ENCODE peak calls at places on chromosomes 6 and 20, in six cellular contexts. One of them, this sample, is unnamed.

GRCh38 chr6:148697895-148698440 is 48.9 kb upstream of the UST start:
- DNase-seq in suprapubic skin: no peak
- DNase-seq in fibroblast of the aortic adventitia: no peak
- DNase-seq in fibroblast of pulmonary artery: no peak
- DNase-seq in adrenal gland: no peak
- DNase-seq in IMR-90: no peak
- DNase-seq in this sample: no peak

GRCh38 chr6:10531513-10531912 is 10.4 kb downstream of the GCNT2 start:
- DNase-seq in suprapubic skin: no peak
- DNase-seq in fibroblast of the aortic adventitia: no peak
- DNase-seq in fibroblast of pulmonary artery: no peak
- DNase-seq in adrenal gland: no peak
- DNase-seq in IMR-90: no peak
- DNase-seq in this sample: no peak

GRCh38 chr6:154638369-154638768 is 94.8 kb upstream of the SCAF8 start:
- DNase-seq in suprapubic skin: no peak
- DNase-seq in fibroblast of the aortic adventitia: peak; percentile 44
- DNase-seq in fibroblast of pulmonary artery: peak; percentile 17
- DNase-seq in adrenal gland: no peak
- DNase-seq in IMR-90: peak; percentile 33
- DNase-seq in this sample: no peak

GRCh38 chr20:35122787-35123405 is 24.2 kb downstream of the EDEM2 start:
- DNase-seq in suprapubic skin: no peak
- DNase-seq in fibroblast of the aortic adventitia: no peak
- DNase-seq in fibroblast of pulmonary artery: peak; percentile 54
- DNase-seq in adrenal gland: no peak
- DNase-seq in IMR-90: no peak
- DNase-seq in this sample: no peak

GRCh38 chr6:12078014-12078413 is 65.9 kb downstream of the HIVEP1 start:
- DNase-seq in suprapubic skin: no peak
- DNase-seq in fibroblast of the aortic adventitia: no peak
- DNase-seq in fibroblast of pulmonary artery: no peak
- DNase-seq in adrenal gland: no peak
- DNase-seq in IMR-90: no peak
- DNase-seq in this sample: no peak

GRCh38 chr20:21820688-21821087 is 115.2 kb downstream of the PAX1 start:
- DNase-seq in suprapubic skin: no peak
- DNase-seq in fibroblast of the aortic adventitia: no peak
- DNase-seq in fibroblast of pulmonary artery: no peak
- DNase-seq in adrenal gland: no peak
- DNase-seq in IMR-90: no peak
- DNase-seq in this sample: no peak

GRCh38 chr6:90722648-90723047 is 135.8 kb upstream of the MAP3K7 start:
- DNase-seq in suprapubic skin: no peak
- DNase-seq in fibroblast of the aortic adventitia: no peak
- DNase-seq in fibroblast of pulmonary artery: no peak
- DNase-seq in adrenal gland: no peak
- DNase-seq in IMR-90: no peak
- DNase-seq in this sample: no peak

GRCh38 chr6:42507901-42508300 is 55.9 kb upstream of the UBR2 start:
- DNase-seq in suprapubic skin: no peak
- DNase-seq in fibroblast of the aortic adventitia: peak; percentile 19
- DNase-seq in fibroblast of pulmonary artery: peak; percentile 16
- DNase-seq in adrenal gland: no peak
- DNase-seq in IMR-90: peak; percentile 10
- DNase-seq in this sample: no peak

GRCh38 chr6:169959129-169960002 is 207.9 kb downstream of the ERMARD start:
- DNase-seq in suprapubic skin: peak; percentile 76
- DNase-seq in fibroblast of the aortic adventitia: no peak
- DNase-seq in fibroblast of pulmonary artery: no peak
- DNase-seq in adrenal gland: no peak
- DNase-seq in IMR-90: no peak
- DNase-seq in this sample: no peak

GRCh38 chr6:41286544-41287346 is at the start of gene TREM1:
- DNase-seq in suprapubic skin: peak; percentile 68
- DNase-seq in fibroblast of the aortic adventitia: peak; percentile 41
- DNase-seq in fibroblast of pulmonary artery: peak; percentile 96
- DNase-seq in adrenal gland: peak; percentile 34
- DNase-seq in IMR-90: peak; percentile 51
- DNase-seq in this sample: no peak

GRCh38 chr20:1894951-1895673 is at the start of gene SIRPA:
- DNase-seq in suprapubic skin: no peak
- DNase-seq in fibroblast of the aortic adventitia: peak; percentile 62
- DNase-seq in fibroblast of pulmonary artery: peak; percentile 70
- DNase-seq in adrenal gland: peak; percentile 80
- DNase-seq in IMR-90: peak; percentile 64
- DNase-seq in this sample: peak; percentile 59

GRCh38 chr20:41165001-41165882 is 27.9 kb downstream of the PLCG1 start:
- DNase-seq in suprapubic skin: no peak
- DNase-seq in fibroblast of the aortic adventitia: no peak
- DNase-seq in fibroblast of pulmonary artery: no peak
- DNase-seq in adrenal gland: no peak
- DNase-seq in IMR-90: no peak
- DNase-seq in this sample: no peak

GRCh38 chr20:57450419-57450818 is 59.2 kb downstream of the RBM38 start:
- DNase-seq in suprapubic skin: no peak
- DNase-seq in fibroblast of the aortic adventitia: peak; percentile 41
- DNase-seq in fibroblast of pulmonary artery: peak; percentile 45
- DNase-seq in adrenal gland: no peak
- DNase-seq in IMR-90: peak; percentile 13
- DNase-seq in this sample: peak; percentile 78

GRCh38 chr6:169971171-169971861 is 219.9 kb downstream of the ERMARD start:
- DNase-seq in suprapubic skin: peak; percentile 74
- DNase-seq in fibroblast of the aortic adventitia: no peak
- DNase-seq in fibroblast of pulmonary artery: no peak
- DNase-seq in adrenal gland: peak; percentile 7
- DNase-seq in IMR-90: no peak
- DNase-seq in this sample: no peak

GRCh38 chr6:149566372-149567193 is at the start of gene GINM1:
- DNase-seq in suprapubic skin: peak; percentile 84
- DNase-seq in fibroblast of the aortic adventitia: peak; percentile 31
- DNase-seq in fibroblast of pulmonary artery: peak; percentile 36
- DNase-seq in adrenal gland: peak; percentile 61
- DNase-seq in IMR-90: peak; percentile 15
- DNase-seq in this sample: peak; percentile 23

GRCh38 chr6:68196645-68197044 is 438.4 kb upstream of the ADGRB3 start:
- DNase-seq in suprapubic skin: no peak
- DNase-seq in fibroblast of the aortic adventitia: peak; percentile 51
- DNase-seq in fibroblast of pulmonary artery: peak; percentile 43
- DNase-seq in adrenal gland: no peak
- DNase-seq in IMR-90: no peak
- DNase-seq in this sample: no peak

GRCh38 chr6:26550250-26550993 is 12.3 kb downstream of the HMGN4 start:
- DNase-seq in suprapubic skin: no peak
- DNase-seq in fibroblast of the aortic adventitia: peak; percentile 16
- DNase-seq in fibroblast of pulmonary artery: peak; percentile 43
- DNase-seq in adrenal gland: no peak
- DNase-seq in IMR-90: peak; percentile 13
- DNase-seq in this sample: peak; percentile 61

GRCh38 chr6:20877008-20877937 is 343.0 kb downstream of the CDKAL1 start:
- DNase-seq in suprapubic skin: no peak
- DNase-seq in fibroblast of the aortic adventitia: peak; percentile 84
- DNase-seq in fibroblast of pulmonary artery: peak; percentile 85
- DNase-seq in adrenal gland: peak; percentile 45
- DNase-seq in IMR-90: peak; percentile 97
- DNase-seq in this sample: peak; percentile 79

GRCh38 chr6:20879121-20879520 is 344.9 kb downstream of the CDKAL1 start:
- DNase-seq in suprapubic skin: no peak
- DNase-seq in fibroblast of the aortic adventitia: no peak
- DNase-seq in fibroblast of pulmonary artery: no peak
- DNase-seq in adrenal gland: no peak
- DNase-seq in IMR-90: no peak
- DNase-seq in this sample: no peak

GRCh38 chr6:20876016-20876415 is 341.8 kb downstream of the CDKAL1 start:
- DNase-seq in suprapubic skin: no peak
- DNase-seq in fibroblast of the aortic adventitia: peak; percentile 73
- DNase-seq in fibroblast of pulmonary artery: peak; percentile 50
- DNase-seq in adrenal gland: no peak
- DNase-seq in IMR-90: peak; percentile 77
- DNase-seq in this sample: no peak

GRCh38 chr6:20873425-20874190 is 339.4 kb downstream of the CDKAL1 start:
- DNase-seq in suprapubic skin: no peak
- DNase-seq in fibroblast of the aortic adventitia: peak; percentile 52
- DNase-seq in fibroblast of pulmonary artery: peak; percentile 50
- DNase-seq in adrenal gland: no peak
- DNase-seq in IMR-90: no peak
- DNase-seq in this sample: no peak

DNA sequence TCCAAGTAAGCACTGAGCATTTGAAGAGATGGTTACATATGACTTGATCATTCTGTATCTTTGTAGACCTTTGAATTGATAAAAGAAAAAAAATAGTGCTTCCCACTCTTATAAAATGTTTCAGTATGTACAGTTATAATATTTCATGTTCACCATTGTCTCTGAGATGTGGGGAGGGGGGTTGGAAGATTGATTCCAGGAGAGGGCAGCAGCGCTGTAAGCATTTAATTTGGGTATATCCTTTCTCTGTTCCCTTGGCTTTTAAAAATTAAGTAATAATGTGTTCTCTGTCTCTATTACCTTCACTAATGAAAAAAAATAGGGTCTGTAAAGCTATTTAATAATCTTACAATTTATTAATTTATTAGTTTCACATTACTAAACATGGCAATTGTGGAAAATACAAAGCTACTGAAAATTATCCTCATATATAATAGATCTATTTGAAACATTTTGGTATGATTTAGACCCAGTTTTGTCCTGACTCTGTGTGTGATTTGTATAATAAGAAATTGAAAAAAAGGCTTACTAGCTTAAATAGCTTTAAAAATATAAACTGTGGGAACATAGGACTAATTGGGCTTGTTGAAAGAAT is 341.2 kb downstream of the CDKAL1 start:
- DNase-seq in suprapubic skin: no peak
- DNase-seq in fibroblast of the aortic adventitia: peak; percentile 71
- DNase-seq in fibroblast of pulmonary artery: peak; percentile 73
- DNase-seq in adrenal gland: no peak
- DNase-seq in IMR-90: peak; percentile 45
- DNase-seq in this sample: no peak
- TF ChIP-seq CTCF in suprapubic skin: no peak
- TF ChIP-seq CTCF in fibroblast of the aortic adventitia: peak; percentile 61
- TF ChIP-seq CTCF in fibroblast of pulmonary artery: peak; percentile 59
- TF ChIP-seq CTCF in adrenal gland: no peak
- TF ChIP-seq CTCF in IMR-90: peak; percentile 50
- TF ChIP-seq CTCF in this sample: no peak

DNA sequence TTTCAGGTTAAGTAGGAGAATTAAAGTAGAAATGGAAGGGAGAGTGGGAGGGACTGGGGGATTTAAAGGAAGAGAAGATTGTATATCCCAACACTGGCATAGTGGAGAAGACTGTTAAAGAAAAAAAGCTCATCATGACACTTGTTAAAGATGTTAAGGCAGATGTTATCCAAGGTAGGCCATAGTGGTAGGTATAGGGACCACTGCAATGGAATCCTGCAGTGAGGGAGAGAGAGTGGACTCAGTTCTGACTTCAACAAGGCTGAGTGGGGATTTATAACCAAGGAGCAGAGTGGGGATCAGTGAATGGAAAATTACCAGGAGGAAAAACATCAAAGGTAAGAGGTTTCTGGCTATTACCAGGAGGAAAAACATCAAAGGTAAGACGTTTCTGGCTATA is 21.1 kb downstream of the SMPDL3A start:
- DNase-seq in suprapubic skin: no peak
- DNase-seq in fibroblast of the aortic adventitia: no peak
- DNase-seq in fibroblast of pulmonary artery: no peak
- DNase-seq in adrenal gland: no peak
- DNase-seq in IMR-90: no peak
- DNase-seq in this sample: no peak
- TF ChIP-seq CTCF in suprapubic skin: no peak
- TF ChIP-seq CTCF in fibroblast of the aortic adventitia: no peak
- TF ChIP-seq CTCF in fibroblast of pulmonary artery: no peak
- TF ChIP-seq CTCF in adrenal gland: no peak
- TF ChIP-seq CTCF in IMR-90: no peak
- TF ChIP-seq CTCF in this sample: no peak

GRCh38 chr20:45366192-45366591 is 3.2 kb downstream of the SYS1 start:
- DNase-seq in suprapubic skin: no peak
- DNase-seq in fibroblast of the aortic adventitia: no peak
- DNase-seq in fibroblast of pulmonary artery: no peak
- DNase-seq in adrenal gland: no peak
- DNase-seq in IMR-90: no peak
- DNase-seq in this sample: no peak
- TF ChIP-seq CTCF in suprapubic skin: no peak
- TF ChIP-seq CTCF in fibroblast of the aortic adventitia: no peak
- TF ChIP-seq CTCF in fibroblast of pulmonary artery: no peak
- TF ChIP-seq CTCF in adrenal gland: no peak
- TF ChIP-seq CTCF in IMR-90: no peak
- TF ChIP-seq CTCF in this sample: no peak

DNA sequence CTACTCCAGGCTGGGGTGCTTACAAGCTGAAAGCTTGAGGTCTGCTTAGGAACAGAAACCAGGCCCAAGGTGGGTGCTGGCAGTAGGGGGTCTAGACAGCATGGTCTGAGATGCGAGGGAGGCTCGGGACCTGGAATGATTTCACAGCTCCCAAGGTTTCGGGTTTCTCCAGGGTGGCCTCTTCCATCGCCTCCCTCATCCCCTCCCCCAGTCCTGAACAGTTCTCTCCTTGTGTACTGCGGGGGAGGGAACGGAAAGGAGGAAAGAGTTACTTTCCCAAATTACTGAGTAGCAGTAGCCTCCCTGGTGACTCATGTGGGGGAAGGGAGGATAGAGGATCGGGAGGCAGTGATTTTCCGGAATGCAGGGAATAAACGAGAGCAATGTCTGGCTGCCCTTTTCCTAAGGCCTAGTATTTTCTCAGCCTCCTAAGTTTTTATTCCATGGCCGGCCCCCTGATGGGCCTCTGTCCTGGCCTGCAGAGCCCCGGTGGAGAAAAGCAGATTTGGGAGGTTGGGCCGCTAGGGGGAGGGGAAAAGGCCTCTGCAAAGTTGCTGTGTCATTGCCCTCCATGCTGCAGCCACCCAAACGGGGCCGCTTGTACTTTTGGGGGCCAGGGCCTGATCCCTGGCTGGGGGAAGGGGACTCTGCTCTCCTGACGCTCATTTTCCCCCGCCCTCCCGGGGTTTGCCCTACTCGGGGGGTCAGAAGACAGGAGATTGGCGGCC is 1.5 kb downstream of the BRD2 start:
- DNase-seq in suprapubic skin: peak; percentile 86
- DNase-seq in fibroblast of the aortic adventitia: peak; percentile 96
- DNase-seq in fibroblast of pulmonary artery: peak; percentile 98
- DNase-seq in adrenal gland: peak; percentile 82
- DNase-seq in IMR-90: peak; percentile 97
- DNase-seq in this sample: no peak
- TF ChIP-seq CTCF in suprapubic skin: peak; percentile 31
- TF ChIP-seq CTCF in fibroblast of the aortic adventitia: peak; percentile 27
- TF ChIP-seq CTCF in fibroblast of pulmonary artery: no peak
- TF ChIP-seq CTCF in adrenal gland: peak; percentile 69
- TF ChIP-seq CTCF in IMR-90: no peak
- TF ChIP-seq CTCF in this sample: no peak

This sample was measured in GM10248.